ENCODE peak calls at places on chromosomes 13 and 19, in six cellular contexts. G is choroid plexus epithelial cell, E is HFF-Myc, C is neuronal stem cell, X is breast epithelium, V is heart left ventricle. A is an unnamed sample.
A peak's percentile ranks its signal among the peaks of the same experiment; 100 is the strongest.

GRCh38 chr13:34899888-34900287 is 42.2 kb upstream of the NBEA start:
- DNase-seq in G (no peak), E (no peak), C (no peak), X (no peak), V (no peak), A (no peak)

GRCh38 chr13:112983428-112984196 is 14.6 kb downstream of the MCF2L start:
- DNase-seq in G (no peak), E (no peak), C (no peak), X (no peak), V (no peak), A (no peak)

GRCh38 chr13:95020298-95020987 is 280.8 kb downstream of the ABCC4 start:
- DNase-seq in G (peak; percentile 43), E (no peak), C (no peak), X (no peak), V (no peak), A (no peak)

GRCh38 chr19:50890422-50891252 is 17.4 kb downstream of the KLK2 start:
- DNase-seq in G (no peak), E (no peak), C (no peak), X (no peak), V (no peak), A (no peak)

GRCh38 chr13:33678906-33679657 is 138.9 kb upstream of the RFC3 start:
- DNase-seq in G (peak; percentile 88), E (no peak), C (no peak), X (peak; percentile 45), V (peak; percentile 61), A (no peak)

GRCh38 chr19:17294051-17294891 is 9.0 kb downstream of the ABHD8 start:
- DNase-seq in G (no peak), E (no peak), C (no peak), X (no peak), V (no peak), A (no peak)

GRCh38 chr13:28574617-28575142 is 79.8 kb upstream of the FLT1 start:
- DNase-seq in G (peak; percentile 94), E (peak; percentile 96), C (no peak), X (no peak), V (no peak), A (peak; percentile 94)

GRCh38 chr13:113545455-113545930 is 39.1 kb upstream of the TFDP1 start:
- DNase-seq in G (peak; percentile 59), E (peak; percentile 11), C (no peak), X (no peak), V (no peak), A (no peak)

GRCh38 chr19:47406711-47407416 is 12.5 kb downstream of the MEIS3 start:
- DNase-seq in G (no peak), E (no peak), C (peak; percentile 65), X (no peak), V (no peak), A (no peak)

GRCh38 chr13:27293051-27293691 is 22.5 kb downstream of the RASL11A start:
- DNase-seq in G (no peak), E (no peak), C (no peak), X (no peak), V (no peak), A (no peak)

GRCh38 chr19:10911579-10912363 is 16.7 kb downstream of the YIPF2 start:
- DNase-seq in G (no peak), E (no peak), C (no peak), X (no peak), V (no peak), A (no peak)

GRCh38 chr19:37914908-37915307 is 7.9 kb downstream of the SIPA1L3 start:
- DNase-seq in G (no peak), E (no peak), C (no peak), X (no peak), V (no peak), A (no peak)

GRCh38 chr19:50858896-50859295 is 4.2 kb downstream of the KLK3 start:
- DNase-seq in G (no peak), E (no peak), C (no peak), X (no peak), V (no peak), A (no peak)

GRCh38 chr19:30648321-30648720 is 276.1 kb downstream of the ZNF536 start:
- DNase-seq in G (peak; percentile 13), E (no peak), C (no peak), X (no peak), V (no peak), A (no peak)

GRCh38 chr19:43430142-43430710 is 15.5 kb downstream of the TEX101 start:
- DNase-seq in G (no peak), E (no peak), C (no peak), X (no peak), V (no peak), A (no peak)

GRCh38 chr13:25990801-25991200 is 61.0 kb downstream of the SHISA2 start:
- DNase-seq in G (peak; percentile 59), E (no peak), C (no peak), X (no peak), V (no peak), A (no peak)

GRCh38 chr13:38341149-38341692 is 8.4 kb upstream of the UFM1 start:
- DNase-seq in G (no peak), E (no peak), C (no peak), X (no peak), V (no peak), A (no peak)

GRCh38 chr19:29285878-29286277 is 72.9 kb upstream of the UQCRFS1 start:
- DNase-seq in G (no peak), E (no peak), C (peak; percentile 51), X (no peak), V (no peak), A (no peak)

GRCh38 chr13:47114030-47114429 is 217.2 kb upstream of the HTR2A start:
- DNase-seq in G (peak; percentile 75), E (no peak), C (no peak), X (no peak), V (no peak), A (peak; percentile 38)

GRCh38 chr19:13033819-13034611 is 38.7 kb downstream of the NFIX start:
- DNase-seq in G (peak; percentile 48), E (no peak), C (no peak), X (peak; percentile 77), V (peak; percentile 82), A (no peak)
- H3K4me3 ChIP-seq in G (no peak overlapping the region), E (no peak overlapping the region), C (no peak overlapping the region), X (no peak overlapping the region), V (no peak overlapping the region), A (no peak overlapping the region)

GRCh38 chr19:15038304-15038703 is 11.0 kb upstream of the CASP14 start:
- DNase-seq in G (peak; percentile 95), E (no peak), C (no peak), X (peak; percentile 84), V (no peak), A (no peak)

GRCh38 chr19:15047680-15048079 is 1.6 kb upstream of the CASP14 start:
- DNase-seq in G (no peak), E (no peak), C (no peak), X (no peak), V (no peak), A (no peak)

GRCh38 chr19:15042003-15042402 is 7.3 kb upstream of the CASP14 start:
- DNase-seq in G (no peak), E (no peak), C (no peak), X (no peak), V (no peak), A (no peak)
- H3K4me3 ChIP-seq in G (no peak overlapping the region), E (no peak overlapping the region), C (no peak overlapping the region), X (no peak overlapping the region), V (no peak overlapping the region), A (no peak overlapping the region)

DNA sequence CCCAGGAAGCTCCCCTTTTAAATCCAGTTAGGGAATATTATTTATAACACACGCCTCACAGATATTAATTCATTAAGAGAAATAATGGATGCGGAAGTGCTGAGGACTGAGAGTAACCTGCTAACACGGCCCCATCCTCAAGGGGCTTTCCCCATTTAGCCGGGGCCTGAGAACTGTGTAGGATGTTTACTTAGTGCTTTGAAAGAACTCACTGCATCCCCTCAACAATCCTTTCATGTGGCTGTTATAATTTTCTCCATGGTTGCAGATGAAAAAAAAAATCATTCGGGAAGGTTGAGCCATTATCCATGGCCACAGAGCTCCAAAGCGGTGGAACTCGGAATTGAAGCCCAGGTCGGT is 98.2 kb downstream of the ING1 start:
- DNase-seq in G (no peak), E (no peak), C (no peak), X (no peak), V (no peak), A (no peak)
- H3K4me3 ChIP-seq in G (no peak overlapping the region), E (no peak overlapping the region), C (no peak overlapping the region), X (no peak overlapping the region), V (peak overlapping the region; percentile 53), A (no peak overlapping the region)

GRCh38 chr13:100443278-100443997 is 145.2 kb downstream of the GGACT start:
- DNase-seq in G (no peak), E (no peak), C (no peak), X (no peak), V (no peak), A (no peak)

GRCh38 chr13:100442095-100442832 is 146.3 kb downstream of the GGACT start:
- DNase-seq in G (peak; percentile 19), E (no peak), C (no peak), X (no peak), V (no peak), A (no peak)

GRCh38 chr13:100438059-100438788 is 150.4 kb downstream of the GGACT start:
- DNase-seq in G (no peak), E (no peak), C (no peak), X (no peak), V (no peak), A (no peak)

GRCh38 chr13:100439247-100439955 is 149.2 kb downstream of the GGACT start:
- DNase-seq in G (peak; percentile 14), E (no peak), C (peak; percentile 54), X (no peak), V (no peak), A (no peak)

DNA sequence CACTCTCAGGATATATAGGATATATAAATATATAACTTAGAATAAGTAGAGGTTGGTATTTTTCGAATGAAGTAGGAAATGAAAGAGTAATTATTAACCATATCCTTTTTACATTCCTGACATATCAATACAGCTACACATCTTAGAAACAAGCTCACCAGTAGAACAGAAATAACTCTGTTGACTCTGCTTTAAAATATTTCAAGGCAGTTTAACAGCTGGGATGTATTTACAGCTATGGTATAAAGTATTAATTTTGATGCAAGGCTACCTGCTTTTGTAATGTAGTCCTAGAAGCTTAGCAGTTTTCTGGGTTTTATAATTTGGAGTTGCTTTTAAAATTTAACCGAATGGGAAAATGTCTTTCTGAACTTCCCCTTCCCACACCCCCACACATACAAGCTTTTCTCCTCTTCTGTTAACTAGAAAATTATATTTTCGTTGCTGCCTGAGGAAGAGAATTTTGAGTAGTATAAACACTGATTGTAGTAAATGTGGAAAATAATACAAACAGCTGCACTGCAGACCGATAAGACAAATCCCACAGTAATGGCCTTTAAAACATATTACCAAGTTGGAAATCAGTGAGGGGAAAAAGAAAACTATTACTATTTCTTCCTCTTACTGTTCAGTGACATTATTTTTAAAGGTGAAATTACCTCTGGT is 147.7 kb downstream of the GGACT start:
- DNase-seq in G (peak; percentile 77), E (no peak), C (no peak), X (no peak), V (no peak), A (peak; percentile 21)
- H3K4me3 ChIP-seq in G (no peak overlapping the region), E (no peak overlapping the region), C (no peak overlapping the region), X (no peak overlapping the region), V (no peak overlapping the region), A (peak overlapping the region; percentile 14)

GRCh38 chr19:4692275-4693077 is 22.3 kb upstream of the MYDGF start:
- DNase-seq in G (no peak), E (no peak), C (no peak), X (no peak), V (no peak), A (no peak)
- H3K4me3 ChIP-seq in G (no peak overlapping the region), E (no peak overlapping the region), C (no peak overlapping the region), X (no peak overlapping the region), V (no peak overlapping the region), A (no peak overlapping the region)

A was measured in AG04450.